ENCODE peak calls at places on chromosomes 4 and X, in nine cellular contexts. J is fibroblast of mammary gland; F is neural crest cell; P is mesendoderm; T is nephron progenitor cell; K is mucosa of descending colon; U is GM06990; B is GM23248; L is stimulated activated CD8-positive, alpha-beta memory T cell treated with anti-CD3 and anti-CD28 coated beads, Interleukin-12 subunit alpha, Interleukin-12 subunit beta, amount 100 ng/mL, for 4 hours. W is an unnamed sample.

GRCh38 chrX:110532527-110532926 is 173.9 kb downstream of the RTL9 start:
- DNase-seq in U (no peak), J (peak; percentile 31), B (no peak), P (no peak), K (no peak), T (no peak), F (no peak), L (no peak), W (no peak)

GRCh38 chr4:26088433-26088928 is 174.5 kb downstream of the SMIM20 start:
- DNase-seq in L (no peak), U (peak; percentile 34), J (peak; percentile 80), P (no peak), B (peak; percentile 72), F (no peak), T (no peak), K (no peak), W (peak; percentile 73)

GRCh38 chr4:118226611-118227010 is 126.2 kb downstream of the PRSS12 start:
- DNase-seq in J (no peak), U (no peak), P (no peak), T (no peak), K (no peak), F (no peak), B (no peak), L (no peak), W (no peak)

GRCh38 chr4:114005569-114006442 is 26.4 kb upstream of the ARSJ start:
- DNase-seq in T (no peak), K (no peak), J (peak; percentile 86), P (no peak), U (no peak), B (peak; percentile 84), L (no peak), F (no peak), W (peak; percentile 60)

GRCh38 chr4:68630371-68630770 is 40.1 kb downstream of the UGT2B15 start:
- DNase-seq in J (no peak), P (peak; percentile 36), K (no peak), L (no peak), T (no peak), B (no peak), U (no peak), F (no peak), W (no peak)

GRCh38 chr4:3873446-3874415 is 107.5 kb downstream of the ADRA2C start:
- DNase-seq in L (no peak), P (peak; percentile 88), U (no peak), K (no peak), F (no peak), J (no peak), B (no peak), T (peak; percentile 43), W (no peak)

GRCh38 chr4:22522206-22522605 is 6.3 kb upstream of the ADGRA3 start:
- DNase-seq in K (no peak), P (no peak), T (no peak), L (no peak), J (no peak), U (no peak), B (no peak), F (no peak), W (no peak)

GRCh38 chr4:73275318-73275654 is 16.7 kb upstream of the ANKRD17 start:
- DNase-seq in T (no peak), J (no peak), F (no peak), B (no peak), U (no peak), L (no peak), K (no peak), P (no peak), W (no peak)

GRCh38 chrX:1391370-1391706 is 575 bp downstream of the SLC25A6 start:
- DNase-seq in J (no peak), T (peak; percentile 95), F (peak; percentile 91), U (no peak), L (peak; percentile 91), K (no peak), B (no peak), P (peak; percentile 91), W (no peak)

GRCh38 chrX:149497626-149498025 is 7.5 kb downstream of the IDS start:
- DNase-seq in U (no peak), F (no peak), L (no peak), B (peak; percentile 86), P (no peak), K (no peak), J (peak; percentile 74), T (no peak), W (no peak)

GRCh38 chrX:110795645-110796510 is at the start of gene CHRDL1:
- DNase-seq in T (peak; percentile 71), U (peak; percentile 7), K (peak; percentile 55), J (peak; percentile 14), P (peak; percentile 33), F (peak; percentile 38), L (no peak), B (peak; percentile 19), W (no peak)

GRCh38 chrX:83469551-83469950 is 38.5 kb upstream of the POU3F4 start:
- DNase-seq in K (no peak), F (peak; percentile 22), B (peak; percentile 10), T (peak; percentile 29), U (no peak), L (no peak), P (peak; percentile 60), J (peak; percentile 5), W (peak; percentile 59)

GRCh38 chrX:44961817-44962607 is 89.0 kb downstream of the KDM6A start:
- DNase-seq in U (no peak), T (no peak), P (no peak), J (no peak), F (no peak), L (no peak), B (no peak), K (no peak), W (no peak)

GRCh38 chr4:180134116-180134866 is 2108.9 kb upstream of the TENM3 start:
- DNase-seq in J (no peak), U (peak; percentile 15), B (no peak), P (no peak), T (peak; percentile 42), K (peak; percentile 40), F (no peak), L (no peak), W (no peak)

GRCh38 chr4:119498520-119498919 is 130.1 kb downstream of the PDE5A start:
- DNase-seq in P (peak; percentile 5), J (peak; percentile 17), F (no peak), K (no peak), L (no peak), B (peak; percentile 4), T (peak; percentile 29), U (no peak), W (no peak)

GRCh38 chrX:47807548-47807947 is 29.2 kb upstream of the ZNF81 start:
- DNase-seq in P (peak; percentile 51), J (no peak), B (no peak), T (no peak), U (no peak), F (no peak), L (no peak), K (no peak), W (no peak)

GRCh38 chr4:159649237-159649636 is 546.4 kb downstream of the RAPGEF2 start:
- DNase-seq in K (no peak), F (no peak), P (no peak), T (no peak), U (no peak), J (no peak), B (no peak), L (no peak), W (no peak)

GRCh38 chr4:73585345-73585744 is 34.9 kb downstream of the RASSF6 start:
- DNase-seq in U (no peak), P (no peak), B (no peak), L (no peak), K (no peak), J (no peak), F (no peak), T (no peak), W (no peak)

GRCh38 chrX:151759041-151759440 is 24.5 kb downstream of the CNGA2 start:
- DNase-seq in U (no peak), K (no peak), L (no peak), P (no peak), J (no peak), B (no peak), F (no peak), T (no peak), W (no peak)

GRCh38 chr4:1727117-1728031 is 6.1 kb downstream of the TACC3 start:
- DNase-seq in F (no peak), P (no peak), L (no peak), T (no peak), K (peak; percentile 82), B (peak; percentile 69), U (no peak), J (peak; percentile 77), W (peak; percentile 95)